ENCODE peak calls at places on chromosomes 1 and 21, in nine cellular contexts. One of them, this sample, is unnamed.

GRCh38 chr1:171881466-171881865 is 40.2 kb downstream of the DNM3 start:
- DNase-seq in PC-9: no peak
- DNase-seq in brain microvascular endothelial cell: no peak
- DNase-seq in choroid plexus epithelial cell: no peak
- DNase-seq in heart left ventricle: no peak
- DNase-seq in astrocyte of the cerebellum: no peak
- DNase-seq in tibial nerve: no peak
- DNase-seq in foreskin fibroblast: no peak
- DNase-seq in pancreas: no peak
- DNase-seq in this sample: no peak

GRCh38 chr1:56000424-56000823 is 578.9 kb downstream of the PLPP3 start:
- DNase-seq in PC-9: no peak
- DNase-seq in brain microvascular endothelial cell: no peak
- DNase-seq in choroid plexus epithelial cell: no peak
- DNase-seq in heart left ventricle: no peak
- DNase-seq in astrocyte of the cerebellum: no peak
- DNase-seq in tibial nerve: no peak
- DNase-seq in foreskin fibroblast: no peak
- DNase-seq in pancreas: no peak
- DNase-seq in this sample: no peak

GRCh38 chr1:33111965-33112364 is 31.0 kb downstream of the AZIN2 start:
- DNase-seq in PC-9: no peak
- DNase-seq in brain microvascular endothelial cell: no peak
- DNase-seq in choroid plexus epithelial cell: peak
- DNase-seq in heart left ventricle: no peak
- DNase-seq in astrocyte of the cerebellum: no peak
- DNase-seq in tibial nerve: no peak
- DNase-seq in foreskin fibroblast: peak
- DNase-seq in pancreas: no peak
- DNase-seq in this sample: no peak

GRCh38 chr1:97108200-97108599 is 386.6 kb downstream of the PTBP2 start:
- DNase-seq in PC-9: no peak
- DNase-seq in brain microvascular endothelial cell: no peak
- DNase-seq in choroid plexus epithelial cell: no peak
- DNase-seq in heart left ventricle: no peak
- DNase-seq in astrocyte of the cerebellum: no peak
- DNase-seq in tibial nerve: no peak
- DNase-seq in foreskin fibroblast: peak
- DNase-seq in pancreas: no peak
- DNase-seq in this sample: no peak

GRCh38 chr1:41859686-41860085 is 59.0 kb downstream of the HIVEP3 start:
- DNase-seq in PC-9: no peak
- DNase-seq in brain microvascular endothelial cell: no peak
- DNase-seq in choroid plexus epithelial cell: no peak
- DNase-seq in heart left ventricle: no peak
- DNase-seq in astrocyte of the cerebellum: no peak
- DNase-seq in tibial nerve: no peak
- DNase-seq in foreskin fibroblast: no peak
- DNase-seq in pancreas: no peak
- DNase-seq in this sample: no peak

GRCh38 chr1:233791750-233792149 is 112.7 kb upstream of the SLC35F3 start:
- DNase-seq in PC-9: no peak
- DNase-seq in brain microvascular endothelial cell: no peak
- DNase-seq in choroid plexus epithelial cell: no peak
- DNase-seq in heart left ventricle: no peak
- DNase-seq in astrocyte of the cerebellum: no peak
- DNase-seq in tibial nerve: no peak
- DNase-seq in foreskin fibroblast: no peak
- DNase-seq in pancreas: no peak
- DNase-seq in this sample: no peak

GRCh38 chr1:154446292-154446691 is 41.1 kb downstream of the IL6R start:
- DNase-seq in PC-9: no peak
- DNase-seq in brain microvascular endothelial cell: peak
- DNase-seq in choroid plexus epithelial cell: peak
- DNase-seq in heart left ventricle: no peak
- DNase-seq in astrocyte of the cerebellum: peak
- DNase-seq in tibial nerve: peak
- DNase-seq in foreskin fibroblast: peak
- DNase-seq in pancreas: no peak
- DNase-seq in this sample: no peak

GRCh38 chr1:169102567-169102966 is 3.9 kb upstream of the ATP1B1 start:
- DNase-seq in PC-9: peak
- DNase-seq in brain microvascular endothelial cell: peak
- DNase-seq in choroid plexus epithelial cell: peak
- DNase-seq in heart left ventricle: no peak
- DNase-seq in astrocyte of the cerebellum: peak
- DNase-seq in tibial nerve: no peak
- DNase-seq in foreskin fibroblast: peak
- DNase-seq in pancreas: no peak
- DNase-seq in this sample: no peak

GRCh38 chr21:44955141-44955802 is 15.4 kb downstream of the SLX9 start:
- DNase-seq in PC-9: no peak
- DNase-seq in brain microvascular endothelial cell: peak
- DNase-seq in choroid plexus epithelial cell: peak
- DNase-seq in heart left ventricle: no peak
- DNase-seq in astrocyte of the cerebellum: no peak
- DNase-seq in tibial nerve: no peak
- DNase-seq in foreskin fibroblast: no peak
- DNase-seq in pancreas: peak
- DNase-seq in this sample: no peak

GRCh38 chr21:15009964-15010363 is 54.8 kb downstream of the NRIP1 start:
- DNase-seq in PC-9: no peak
- DNase-seq in brain microvascular endothelial cell: peak
- DNase-seq in choroid plexus epithelial cell: peak
- DNase-seq in heart left ventricle: no peak
- DNase-seq in astrocyte of the cerebellum: no peak
- DNase-seq in tibial nerve: no peak
- DNase-seq in foreskin fibroblast: no peak
- DNase-seq in pancreas: no peak
- DNase-seq in this sample: no peak

GRCh38 chr1:46072975-46073374 is 59.5 kb downstream of the PIK3R3 start:
- DNase-seq in PC-9: no peak
- DNase-seq in brain microvascular endothelial cell: no peak
- DNase-seq in choroid plexus epithelial cell: no peak
- DNase-seq in heart left ventricle: no peak
- DNase-seq in astrocyte of the cerebellum: no peak
- DNase-seq in tibial nerve: no peak
- DNase-seq in foreskin fibroblast: no peak
- DNase-seq in pancreas: no peak
- DNase-seq in this sample: no peak

GRCh38 chr1:205312866-205313680 is 8.5 kb downstream of the NUAK2 start:
- DNase-seq in PC-9: no peak
- DNase-seq in brain microvascular endothelial cell: no peak
- DNase-seq in choroid plexus epithelial cell: no peak
- DNase-seq in heart left ventricle: no peak
- DNase-seq in astrocyte of the cerebellum: no peak
- DNase-seq in tibial nerve: no peak
- DNase-seq in foreskin fibroblast: no peak
- DNase-seq in pancreas: no peak
- DNase-seq in this sample: no peak

GRCh38 chr1:115669886-115670285 is 28.1 kb downstream of the VANGL1 start:
- DNase-seq in PC-9: no peak
- DNase-seq in brain microvascular endothelial cell: no peak
- DNase-seq in choroid plexus epithelial cell: no peak
- DNase-seq in heart left ventricle: no peak
- DNase-seq in astrocyte of the cerebellum: no peak
- DNase-seq in tibial nerve: no peak
- DNase-seq in foreskin fibroblast: peak
- DNase-seq in pancreas: no peak
- DNase-seq in this sample: no peak

GRCh38 chr1:1442069-1442770 is 6.7 kb downstream of the VWA1 start:
- DNase-seq in PC-9: no peak
- DNase-seq in brain microvascular endothelial cell: no peak
- DNase-seq in choroid plexus epithelial cell: no peak
- DNase-seq in heart left ventricle: no peak
- DNase-seq in astrocyte of the cerebellum: no peak
- DNase-seq in tibial nerve: no peak
- DNase-seq in foreskin fibroblast: no peak
- DNase-seq in pancreas: peak
- DNase-seq in this sample: no peak

GRCh38 chr1:222912730-222913129 is 97.9 kb downstream of the DISP1 start:
- DNase-seq in PC-9: no peak
- DNase-seq in brain microvascular endothelial cell: peak
- DNase-seq in choroid plexus epithelial cell: peak
- DNase-seq in heart left ventricle: no peak
- DNase-seq in astrocyte of the cerebellum: no peak
- DNase-seq in tibial nerve: no peak
- DNase-seq in foreskin fibroblast: peak
- DNase-seq in pancreas: no peak
- DNase-seq in this sample: no peak

GRCh38 chr1:52072291-52072690 is 16.2 kb downstream of the BTF3L4 start:
- DNase-seq in PC-9: no peak
- DNase-seq in brain microvascular endothelial cell: no peak
- DNase-seq in choroid plexus epithelial cell: no peak
- DNase-seq in heart left ventricle: no peak
- DNase-seq in astrocyte of the cerebellum: no peak
- DNase-seq in tibial nerve: no peak
- DNase-seq in foreskin fibroblast: no peak
- DNase-seq in pancreas: no peak
- DNase-seq in this sample: no peak

GRCh38 chr1:226308166-226308722 is 720 bp downstream of the LIN9 start:
- DNase-seq in PC-9: no peak
- DNase-seq in brain microvascular endothelial cell: no peak
- DNase-seq in choroid plexus epithelial cell: no peak
- DNase-seq in heart left ventricle: peak
- DNase-seq in astrocyte of the cerebellum: no peak
- DNase-seq in tibial nerve: no peak
- DNase-seq in foreskin fibroblast: no peak
- DNase-seq in pancreas: no peak
- DNase-seq in this sample: no peak

GRCh38 chr1:115331531-115332331 is 6.3 kb downstream of the NGF start:
- DNase-seq in PC-9: no peak
- DNase-seq in brain microvascular endothelial cell: no peak
- DNase-seq in choroid plexus epithelial cell: peak
- DNase-seq in heart left ventricle: no peak
- DNase-seq in astrocyte of the cerebellum: no peak
- DNase-seq in tibial nerve: no peak
- DNase-seq in foreskin fibroblast: no peak
- DNase-seq in pancreas: no peak
- DNase-seq in this sample: no peak

GRCh38 chr1:172970186-172970585 is 80.6 kb downstream of the TNFSF18 start:
- DNase-seq in PC-9: no peak
- DNase-seq in brain microvascular endothelial cell: no peak
- DNase-seq in choroid plexus epithelial cell: no peak
- DNase-seq in heart left ventricle: no peak
- DNase-seq in astrocyte of the cerebellum: no peak
- DNase-seq in tibial nerve: no peak
- DNase-seq in foreskin fibroblast: no peak
- DNase-seq in pancreas: no peak
- DNase-seq in this sample: no peak

GRCh38 chr1:181140398-181140797 is 51.9 kb downstream of the IER5 start:
- DNase-seq in PC-9: no peak
- DNase-seq in brain microvascular endothelial cell: no peak
- DNase-seq in choroid plexus epithelial cell: no peak
- DNase-seq in heart left ventricle: no peak
- DNase-seq in astrocyte of the cerebellum: no peak
- DNase-seq in tibial nerve: no peak
- DNase-seq in foreskin fibroblast: no peak
- DNase-seq in pancreas: no peak
- DNase-seq in this sample: no peak

GRCh38 chr21:24375201-24375600 is 1232.1 kb downstream of the MRPL39 start:
- DNase-seq in PC-9: no peak
- DNase-seq in brain microvascular endothelial cell: no peak
- DNase-seq in choroid plexus epithelial cell: no peak
- DNase-seq in heart left ventricle: no peak
- DNase-seq in astrocyte of the cerebellum: no peak
- DNase-seq in tibial nerve: no peak
- DNase-seq in foreskin fibroblast: no peak
- DNase-seq in pancreas: no peak
- DNase-seq in this sample: no peak
- TF ChIP-seq CTCF in PC-9: no peak
- TF ChIP-seq CTCF in brain microvascular endothelial cell: no peak
- TF ChIP-seq CTCF in choroid plexus epithelial cell: no peak
- TF ChIP-seq CTCF in heart left ventricle: no peak
- TF ChIP-seq CTCF in astrocyte of the cerebellum: no peak
- TF ChIP-seq CTCF in tibial nerve: no peak
- TF ChIP-seq CTCF in foreskin fibroblast: no peak
- TF ChIP-seq CTCF in pancreas: no peak
- TF ChIP-seq CTCF in this sample: peak

GRCh38 chr21:42376338-42376982 is 10.1 kb upstream of the TFF1 start:
- DNase-seq in PC-9: no peak
- DNase-seq in brain microvascular endothelial cell: no peak
- DNase-seq in choroid plexus epithelial cell: no peak
- DNase-seq in heart left ventricle: no peak
- DNase-seq in astrocyte of the cerebellum: no peak
- DNase-seq in tibial nerve: no peak
- DNase-seq in foreskin fibroblast: no peak
- DNase-seq in pancreas: peak
- DNase-seq in this sample: no peak
- TF ChIP-seq CTCF in PC-9: no peak
- TF ChIP-seq CTCF in brain microvascular endothelial cell: no peak
- TF ChIP-seq CTCF in choroid plexus epithelial cell: no peak
- TF ChIP-seq CTCF in heart left ventricle: no peak
- TF ChIP-seq CTCF in astrocyte of the cerebellum: no peak
- TF ChIP-seq CTCF in tibial nerve: no peak
- TF ChIP-seq CTCF in foreskin fibroblast: no peak
- TF ChIP-seq CTCF in pancreas: no peak
- TF ChIP-seq CTCF in this sample: no peak

DNA sequence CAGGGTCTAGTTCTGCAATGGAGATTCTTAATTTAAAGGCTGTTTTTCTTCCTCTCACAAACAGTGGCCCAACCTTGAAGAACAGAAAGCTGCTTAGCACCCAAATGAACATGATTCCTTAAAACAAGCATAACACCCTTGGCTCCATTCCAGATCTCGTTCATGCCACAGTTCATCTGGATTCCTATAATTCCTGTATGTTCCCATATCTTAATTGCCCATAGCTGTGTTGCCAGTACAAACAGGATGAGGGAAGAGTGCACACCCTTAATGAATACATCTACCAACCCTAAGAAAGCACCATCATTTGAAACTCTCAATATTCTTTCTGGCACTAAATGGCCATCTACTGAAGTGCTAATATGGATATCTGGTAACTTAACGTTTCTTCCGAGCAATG is 45.5 kb downstream of the TGFB2 start:
- DNase-seq in PC-9: peak
- DNase-seq in brain microvascular endothelial cell: no peak
- DNase-seq in choroid plexus epithelial cell: peak
- DNase-seq in heart left ventricle: no peak
- DNase-seq in astrocyte of the cerebellum: peak
- DNase-seq in tibial nerve: no peak
- DNase-seq in foreskin fibroblast: peak
- DNase-seq in pancreas: no peak
- DNase-seq in this sample: no peak
- TF ChIP-seq CTCF in PC-9: no peak
- TF ChIP-seq CTCF in brain microvascular endothelial cell: no peak
- TF ChIP-seq CTCF in choroid plexus epithelial cell: no peak
- TF ChIP-seq CTCF in heart left ventricle: no peak
- TF ChIP-seq CTCF in astrocyte of the cerebellum: no peak
- TF ChIP-seq CTCF in tibial nerve: no peak
- TF ChIP-seq CTCF in foreskin fibroblast: no peak
- TF ChIP-seq CTCF in pancreas: no peak
- TF ChIP-seq CTCF in this sample: no peak

DNA sequence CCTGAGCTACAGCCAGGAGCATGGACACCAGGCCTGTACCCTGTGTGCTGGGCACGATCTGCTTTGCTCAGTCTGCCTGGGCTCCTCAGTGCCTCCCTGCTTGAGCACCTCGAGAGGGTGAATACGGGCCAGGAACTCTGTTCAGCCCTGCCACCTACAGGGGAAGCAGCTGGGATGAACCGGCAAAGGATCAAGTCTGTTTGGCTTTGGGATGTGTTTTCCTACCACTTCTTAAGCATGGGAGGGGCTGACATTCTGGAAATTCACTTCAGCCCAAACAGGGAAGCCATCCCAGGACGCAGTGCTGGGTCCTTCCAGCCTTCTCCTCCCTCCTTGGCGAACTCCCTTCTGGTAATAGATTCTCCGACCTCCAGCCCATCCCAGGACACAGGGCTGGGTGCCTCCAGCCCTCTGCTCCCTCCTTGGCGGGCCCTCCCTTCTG is 55.8 kb upstream of the SELENON start:
- DNase-seq in PC-9: no peak
- DNase-seq in brain microvascular endothelial cell: peak
- DNase-seq in choroid plexus epithelial cell: peak
- DNase-seq in heart left ventricle: peak
- DNase-seq in astrocyte of the cerebellum: no peak
- DNase-seq in tibial nerve: peak
- DNase-seq in foreskin fibroblast: peak
- DNase-seq in pancreas: peak
- DNase-seq in this sample: no peak
- TF ChIP-seq CTCF in PC-9: peak
- TF ChIP-seq CTCF in brain microvascular endothelial cell: peak
- TF ChIP-seq CTCF in choroid plexus epithelial cell: peak
- TF ChIP-seq CTCF in heart left ventricle: peak
- TF ChIP-seq CTCF in astrocyte of the cerebellum: peak
- TF ChIP-seq CTCF in tibial nerve: peak
- TF ChIP-seq CTCF in foreskin fibroblast: peak
- TF ChIP-seq CTCF in pancreas: no peak
- TF ChIP-seq CTCF in this sample: peak

This sample was measured in GM12864.